ENCODE peak calls at places on chromosomes 16 and 17, in six cellular contexts. One of them, this sample, is unnamed.

GRCh38 chr17:22467720-22468119 is 775.4 kb downstream of the KCNJ18 start:
- DNase-seq in GM23338: no peak
- DNase-seq in keratinocyte: no peak
- DNase-seq in endodermal cell: no peak
- DNase-seq in esophagus squamous epithelium: no peak
- DNase-seq in tibial nerve: no peak
- DNase-seq in this sample: no peak

GRCh38 chr17:7846765-7847661 is 7.9 kb upstream of the TMEM88 start:
- DNase-seq in esophagus squamous epithelium: no peak
- DNase-seq in endodermal cell: peak; percentile 38
- DNase-seq in keratinocyte: no peak
- DNase-seq in tibial nerve: no peak
- DNase-seq in GM23338: peak; percentile 51
- DNase-seq in this sample: no peak

GRCh38 chr16:8630205-8630953 is 8.9 kb downstream of the METTL22 start:
- DNase-seq in keratinocyte: no peak
- DNase-seq in tibial nerve: no peak
- DNase-seq in endodermal cell: no peak
- DNase-seq in GM23338: no peak
- DNase-seq in esophagus squamous epithelium: no peak
- DNase-seq in this sample: no peak

GRCh38 chr17:76946772-76947135 is 78.5 kb downstream of the MGAT5B start:
- DNase-seq in tibial nerve: no peak
- DNase-seq in keratinocyte: no peak
- DNase-seq in esophagus squamous epithelium: no peak
- DNase-seq in endodermal cell: no peak
- DNase-seq in GM23338: no peak
- DNase-seq in this sample: no peak

GRCh38 chr16:72992142-72992601 is 55.8 kb downstream of the ZFHX3 start:
- DNase-seq in GM23338: peak; percentile 57
- DNase-seq in keratinocyte: no peak
- DNase-seq in tibial nerve: no peak
- DNase-seq in esophagus squamous epithelium: no peak
- DNase-seq in endodermal cell: peak; percentile 82
- DNase-seq in this sample: no peak

GRCh38 chr16:67834242-67834614 is 7.9 kb upstream of the THAP11 start:
- DNase-seq in keratinocyte: no peak
- DNase-seq in tibial nerve: no peak
- DNase-seq in GM23338: no peak
- DNase-seq in endodermal cell: no peak
- DNase-seq in esophagus squamous epithelium: no peak
- DNase-seq in this sample: no peak

GRCh38 chr16:68354816-68355215 is 44.0 kb downstream of the PRMT7 start:
- DNase-seq in tibial nerve: no peak
- DNase-seq in endodermal cell: no peak
- DNase-seq in GM23338: no peak
- DNase-seq in keratinocyte: no peak
- DNase-seq in esophagus squamous epithelium: no peak
- DNase-seq in this sample: no peak

GRCh38 chr17:4577386-4577993 is 6.8 kb upstream of the SMTNL2 start:
- DNase-seq in keratinocyte: no peak
- DNase-seq in tibial nerve: no peak
- DNase-seq in GM23338: no peak
- DNase-seq in esophagus squamous epithelium: no peak
- DNase-seq in endodermal cell: no peak
- DNase-seq in this sample: no peak

GRCh38 chr16:72111653-72112451 is 18.2 kb downstream of the DHX38 start:
- DNase-seq in tibial nerve: no peak
- DNase-seq in endodermal cell: no peak
- DNase-seq in GM23338: no peak
- DNase-seq in esophagus squamous epithelium: no peak
- DNase-seq in keratinocyte: no peak
- DNase-seq in this sample: no peak

GRCh38 chr16:88911148-88911945 is 44.9 kb upstream of the PABPN1L start:
- DNase-seq in keratinocyte: no peak
- DNase-seq in endodermal cell: no peak
- DNase-seq in GM23338: no peak
- DNase-seq in esophagus squamous epithelium: no peak
- DNase-seq in tibial nerve: no peak
- DNase-seq in this sample: no peak

GRCh38 chr17:18143044-18143936 is 34.7 kb downstream of the MYO15A start:
- DNase-seq in esophagus squamous epithelium: no peak
- DNase-seq in keratinocyte: no peak
- DNase-seq in GM23338: peak; percentile 90
- DNase-seq in tibial nerve: no peak
- DNase-seq in endodermal cell: peak; percentile 95
- DNase-seq in this sample: peak; percentile 39

GRCh38 chr16:31764103-31764502 is 109.5 kb upstream of the ZNF267 start:
- DNase-seq in GM23338: no peak
- DNase-seq in endodermal cell: no peak
- DNase-seq in esophagus squamous epithelium: no peak
- DNase-seq in keratinocyte: no peak
- DNase-seq in tibial nerve: no peak
- DNase-seq in this sample: no peak

GRCh38 chr16:88451586-88452484 is 1.2 kb upstream of the ZFPM1 start:
- DNase-seq in tibial nerve: no peak
- DNase-seq in esophagus squamous epithelium: no peak
- DNase-seq in keratinocyte: no peak
- DNase-seq in endodermal cell: no peak
- DNase-seq in GM23338: no peak
- DNase-seq in this sample: no peak

GRCh38 chr16:77273-77806 is 685 bp upstream of the MPG start:
- DNase-seq in GM23338: peak; percentile 80
- DNase-seq in endodermal cell: peak; percentile 85
- DNase-seq in tibial nerve: no peak
- DNase-seq in esophagus squamous epithelium: no peak
- DNase-seq in keratinocyte: no peak
- DNase-seq in this sample: peak; percentile 54

GRCh38 chr16:48383877-48384304 is 1.3 kb downstream of the SIAH1 start:
- DNase-seq in tibial nerve: no peak
- DNase-seq in esophagus squamous epithelium: no peak
- DNase-seq in endodermal cell: peak; percentile 58
- DNase-seq in keratinocyte: no peak
- DNase-seq in GM23338: peak; percentile 35
- DNase-seq in this sample: no peak

GRCh38 chr17:68204736-68205135 is 43.1 kb upstream of the AMZ2 start:
- DNase-seq in keratinocyte: no peak
- DNase-seq in esophagus squamous epithelium: no peak
- DNase-seq in endodermal cell: no peak
- DNase-seq in GM23338: no peak
- DNase-seq in tibial nerve: no peak
- DNase-seq in this sample: peak; percentile 64

GRCh38 chr16:85650864-85651811 is 37.6 kb downstream of the GINS2 start:
- DNase-seq in keratinocyte: no peak
- DNase-seq in esophagus squamous epithelium: no peak
- DNase-seq in tibial nerve: no peak
- DNase-seq in GM23338: no peak
- DNase-seq in endodermal cell: no peak
- DNase-seq in this sample: no peak
- H3K27ac ChIP-seq in keratinocyte: no peak overlapping the region
- H3K27ac ChIP-seq in esophagus squamous epithelium: no peak overlapping the region
- H3K27ac ChIP-seq in tibial nerve: peak overlapping the region; percentile 42
- H3K27ac ChIP-seq in GM23338: no peak overlapping the region
- H3K27ac ChIP-seq in endodermal cell: peak overlapping the region; percentile 95
- H3K27ac ChIP-seq in this sample: no peak overlapping the region

GRCh38 chr16:49833055-49833454 is 22.9 kb downstream of the ZNF423 start:
- DNase-seq in endodermal cell: no peak
- DNase-seq in GM23338: peak; percentile 56
- DNase-seq in tibial nerve: peak; percentile 54
- DNase-seq in keratinocyte: no peak
- DNase-seq in esophagus squamous epithelium: no peak
- DNase-seq in this sample: no peak
- H3K4me1 ChIP-seq in endodermal cell: peaks cover 24% of the 10 kb centered on the region
- H3K4me1 ChIP-seq in GM23338: peaks cover 62% of the 10 kb centered on the region
- H3K4me1 ChIP-seq in tibial nerve: peaks cover 35% of the 10 kb centered on the region
- H3K4me1 ChIP-seq in keratinocyte: no peaks in the 10 kb centered on the region
- H3K4me1 ChIP-seq in esophagus squamous epithelium: peaks cover 65% of the 10 kb centered on the region
- H3K4me1 ChIP-seq in this sample: no peaks in the 10 kb centered on the region

DNA sequence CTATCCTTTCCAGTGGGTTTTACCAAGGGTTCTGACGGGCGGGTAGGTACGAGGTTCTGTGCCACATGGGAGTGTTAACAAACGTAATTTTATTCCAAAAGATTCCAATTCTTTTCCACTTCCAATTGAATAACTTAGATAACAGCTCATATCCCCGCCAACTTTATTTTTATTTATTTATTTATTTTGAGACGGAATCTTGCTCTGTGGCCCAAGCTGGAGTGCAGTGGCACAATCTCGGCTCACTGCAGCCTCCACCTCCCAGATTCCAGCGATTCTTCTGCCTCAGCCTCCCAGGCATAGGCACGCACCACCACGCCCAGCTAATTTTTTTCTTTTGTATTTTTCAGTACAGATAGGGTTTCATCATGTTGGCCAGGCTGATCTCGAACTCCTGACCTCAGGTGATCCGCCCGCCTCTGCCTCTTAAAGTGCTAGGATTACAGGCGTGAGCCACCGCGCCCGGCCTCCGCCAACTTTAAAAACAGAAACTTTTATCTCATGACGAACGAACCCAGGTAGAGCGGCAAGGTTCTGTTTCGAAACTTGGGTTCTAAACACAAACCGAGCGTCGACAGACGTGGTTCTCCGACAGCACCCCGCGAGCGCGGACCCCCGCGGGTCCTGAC is 621 bp downstream of the ECI1 start:
- DNase-seq in tibial nerve: no peak
- DNase-seq in endodermal cell: no peak
- DNase-seq in keratinocyte: no peak
- DNase-seq in esophagus squamous epithelium: no peak
- DNase-seq in GM23338: peak; percentile 47
- DNase-seq in this sample: no peak
- TF ChIP-seq CTCF in tibial nerve: no peak
- TF ChIP-seq CTCF in endodermal cell: no peak
- TF ChIP-seq CTCF in keratinocyte: no peak
- TF ChIP-seq CTCF in esophagus squamous epithelium: no peak
- TF ChIP-seq CTCF in GM23338: no peak
- TF ChIP-seq CTCF in this sample: no peak

DNA sequence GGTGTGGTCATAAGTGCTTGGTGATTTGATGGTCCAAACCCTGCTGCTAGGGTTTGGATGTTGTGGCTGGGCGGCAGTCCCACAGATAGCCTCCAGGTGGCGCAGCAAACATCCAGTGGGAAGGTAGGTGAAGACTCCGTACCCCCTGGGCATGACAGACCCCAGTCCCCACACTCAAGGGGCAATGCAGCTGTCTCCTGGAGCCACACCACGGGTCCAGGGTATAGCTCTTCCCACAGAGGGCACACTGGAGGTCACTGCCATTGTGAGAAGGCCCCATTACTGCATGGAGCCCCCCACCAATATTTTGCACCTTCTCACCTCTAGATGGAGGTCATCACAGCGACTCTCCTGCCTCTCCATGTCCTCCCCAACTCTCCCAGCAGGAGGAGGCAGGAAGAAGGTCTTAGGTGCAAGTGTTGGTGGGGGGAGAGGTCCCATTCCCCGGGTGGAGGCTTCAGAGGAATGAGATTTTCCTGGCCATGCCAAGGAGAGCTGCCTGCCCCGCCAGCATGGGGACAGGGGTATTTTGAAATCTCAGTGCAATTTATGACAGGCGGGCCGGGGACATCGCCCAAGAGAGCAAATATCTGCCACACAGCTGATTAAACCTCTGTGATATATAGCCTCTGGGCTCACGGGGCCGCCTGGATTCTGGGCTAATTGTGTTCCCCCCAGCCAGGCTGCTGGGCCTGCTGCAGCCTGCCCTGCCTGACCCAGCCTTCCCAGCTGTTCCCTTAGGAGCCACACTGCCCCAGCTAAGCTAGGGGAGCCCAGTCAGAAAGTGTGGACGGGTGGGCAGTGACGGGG is 17.2 kb upstream of the C17orf113 start:
- DNase-seq in esophagus squamous epithelium: no peak
- DNase-seq in tibial nerve: peak; percentile 66
- DNase-seq in endodermal cell: peak; percentile 98
- DNase-seq in GM23338: peak; percentile 87
- DNase-seq in keratinocyte: peak; percentile 9
- DNase-seq in this sample: peak; percentile 67
- H3K27ac ChIP-seq in esophagus squamous epithelium: no peak overlapping the region
- H3K27ac ChIP-seq in tibial nerve: no peak overlapping the region
- H3K27ac ChIP-seq in endodermal cell: no peak overlapping the region
- H3K27ac ChIP-seq in GM23338: no peak overlapping the region
- H3K27ac ChIP-seq in keratinocyte: no peak overlapping the region
- H3K27ac ChIP-seq in this sample: no peak overlapping the region

GRCh38 chr17:14670861-14671260 is 370.0 kb downstream of the HS3ST3B1 start:
- DNase-seq in endodermal cell: no peak
- DNase-seq in keratinocyte: no peak
- DNase-seq in esophagus squamous epithelium: no peak
- DNase-seq in GM23338: no peak
- DNase-seq in tibial nerve: no peak
- DNase-seq in this sample: no peak
- H3K4me1 ChIP-seq in endodermal cell: no peaks in the 10 kb centered on the region
- H3K4me1 ChIP-seq in keratinocyte: no peaks in the 10 kb centered on the region
- H3K4me1 ChIP-seq in esophagus squamous epithelium: no peaks in the 10 kb centered on the region
- H3K4me1 ChIP-seq in GM23338: no peaks in the 10 kb centered on the region
- H3K4me1 ChIP-seq in tibial nerve: no peaks in the 10 kb centered on the region
- H3K4me1 ChIP-seq in this sample: no peaks in the 10 kb centered on the region

GRCh38 chr17:48721009-48721402 is 1.3 kb downstream of the PRAC1 start:
- DNase-seq in esophagus squamous epithelium: no peak
- DNase-seq in tibial nerve: no peak
- DNase-seq in GM23338: no peak
- DNase-seq in keratinocyte: no peak
- DNase-seq in endodermal cell: no peak
- DNase-seq in this sample: no peak
- TF ChIP-seq CTCF in esophagus squamous epithelium: no peak
- TF ChIP-seq CTCF in tibial nerve: no peak
- TF ChIP-seq CTCF in GM23338: no peak
- TF ChIP-seq CTCF in keratinocyte: no peak
- TF ChIP-seq CTCF in endodermal cell: no peak
- TF ChIP-seq CTCF in this sample: no peak

GRCh38 chr17:80110447-80110812 is 9.0 kb downstream of the GAA start:
- DNase-seq in endodermal cell: no peak
- DNase-seq in keratinocyte: no peak
- DNase-seq in esophagus squamous epithelium: no peak
- DNase-seq in GM23338: no peak
- DNase-seq in tibial nerve: no peak
- DNase-seq in this sample: no peak
- H3K27ac ChIP-seq in endodermal cell: no peak overlapping the region
- H3K27ac ChIP-seq in keratinocyte: no peak overlapping the region
- H3K27ac ChIP-seq in esophagus squamous epithelium: no peak overlapping the region
- H3K27ac ChIP-seq in GM23338: no peak overlapping the region
- H3K27ac ChIP-seq in tibial nerve: no peak overlapping the region
- H3K27ac ChIP-seq in this sample: no peak overlapping the region

GRCh38 chr16:61128545-61129323 is 907.5 kb downstream of the CDH8 start:
- DNase-seq in esophagus squamous epithelium: no peak
- DNase-seq in tibial nerve: no peak
- DNase-seq in GM23338: peak; percentile 61
- DNase-seq in endodermal cell: no peak
- DNase-seq in keratinocyte: no peak
- DNase-seq in this sample: no peak
- H3K4me1 ChIP-seq in esophagus squamous epithelium: no peaks in the 10 kb centered on the region
- H3K4me1 ChIP-seq in tibial nerve: no peaks in the 10 kb centered on the region
- H3K4me1 ChIP-seq in GM23338: no peaks in the 10 kb centered on the region
- H3K4me1 ChIP-seq in endodermal cell: peaks cover 2% of the 10 kb centered on the region
- H3K4me1 ChIP-seq in keratinocyte: no peaks in the 10 kb centered on the region
- H3K4me1 ChIP-seq in this sample: no peaks in the 10 kb centered on the region

DNA sequence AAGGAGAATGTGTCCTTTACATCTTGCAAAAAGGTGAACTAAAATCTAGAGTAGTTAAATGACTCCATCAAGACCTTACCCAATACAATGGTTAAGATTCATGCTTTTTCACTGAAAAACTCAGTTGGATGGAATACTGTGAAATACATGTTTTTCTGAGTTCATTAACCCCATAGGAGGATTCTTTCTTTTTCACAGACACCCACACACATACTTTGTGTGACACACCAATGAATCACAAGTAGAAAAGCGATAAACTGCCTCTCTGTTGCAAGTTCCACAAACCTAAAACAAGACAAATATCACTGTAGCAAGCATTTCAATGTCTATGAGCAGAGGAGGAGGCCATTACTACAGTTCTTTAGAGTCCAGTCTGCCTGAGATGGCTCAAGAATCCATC is 258.8 kb upstream of the CDH5 start:
- DNase-seq in GM23338: no peak
- DNase-seq in esophagus squamous epithelium: no peak
- DNase-seq in endodermal cell: no peak
- DNase-seq in keratinocyte: no peak
- DNase-seq in tibial nerve: no peak
- DNase-seq in this sample: no peak
- TF ChIP-seq CTCF in GM23338: no peak
- TF ChIP-seq CTCF in esophagus squamous epithelium: no peak
- TF ChIP-seq CTCF in endodermal cell: no peak
- TF ChIP-seq CTCF in keratinocyte: no peak
- TF ChIP-seq CTCF in tibial nerve: no peak
- TF ChIP-seq CTCF in this sample: no peak